ENCODE peak calls at places on chromosomes 16 and 17, in nine cellular contexts. L, C, B, U, M, R, F, I and O are unnamed samples.

GRCh38 chr17:54899721-54900456 is 763 bp upstream of the TOM1L1 start:
- DNase-seq in L (no peak), C (no peak), B (no peak), U (no peak), M (no peak), R (no peak), F (no peak), I (peak; percentile 20), O (no peak)

GRCh38 chr16:27083861-27084261 is 17.1 kb downstream of the C16orf82 start:
- DNase-seq in L (no peak), C (no peak), B (no peak), U (no peak), M (no peak), R (no peak), F (no peak), I (no peak), O (no peak)

GRCh38 chr17:55451203-55451641 is 29.6 kb upstream of the MMD start:
- DNase-seq in L (no peak), C (no peak), B (no peak), U (peak; percentile 60), M (no peak), R (no peak), F (no peak), I (no peak), O (no peak)

GRCh38 chr17:7613769-7614421 is 802 bp downstream of the FXR2 start:
- DNase-seq in L (no peak), C (no peak), B (peak; percentile 1), U (peak; percentile 16), M (no peak), R (no peak), F (no peak), I (no peak), O (no peak)

GRCh38 chr17:35368086-35368824 is 5.2 kb downstream of the SLFN11 start:
- DNase-seq in L (peak; percentile 82), C (no peak), B (peak; percentile 21), U (no peak), M (no peak), R (peak; percentile 31), F (no peak), I (peak; percentile 23), O (no peak)

GRCh38 chr17:74361613-74362391 is at the start of gene BTBD17:
- DNase-seq in L (peak; percentile 15), C (no peak), B (no peak), U (no peak), M (no peak), R (peak; percentile 19), F (no peak), I (peak; percentile 69), O (peak; percentile 62)

GRCh38 chr16:28494141-28494851 is at the start of gene APOBR:
- DNase-seq in L (peak; percentile 99), C (peak; percentile 72), B (peak; percentile 93), U (no peak), M (peak; percentile 73), R (peak; percentile 92), F (no peak), I (peak; percentile 78), O (no peak)

GRCh38 chr17:36144981-36145729 is 31.3 kb downstream of the TBC1D3B start:
- DNase-seq in L (no peak), C (no peak), B (no peak), U (no peak), M (no peak), R (no peak), F (no peak), I (no peak), O (no peak)

GRCh38 chr16:49061315-49061714 is 220.3 kb downstream of the CBLN1 start:
- DNase-seq in L (no peak), C (no peak), B (no peak), U (no peak), M (no peak), R (no peak), F (no peak), I (no peak), O (no peak)

GRCh38 chr17:82528484-82529265 is 9.1 kb downstream of the FOXK2 start:
- DNase-seq in L (no peak), C (no peak), B (no peak), U (peak; percentile 33), M (no peak), R (peak; percentile 18), F (no peak), I (peak; percentile 67), O (peak; percentile 51)

GRCh38 chr16:23408242-23409201 is 44.5 kb downstream of the COG7 start:
- DNase-seq in L (peak; percentile 22), C (no peak), B (no peak), U (peak; percentile 42), M (no peak), R (no peak), F (peak; percentile 26), I (peak; percentile 83), O (no peak)

GRCh38 chr16:30482366-30482765 is 9.8 kb downstream of the ITGAL start:
- DNase-seq in L (peak; percentile 48), C (no peak), B (no peak), U (no peak), M (no peak), R (no peak), F (no peak), I (no peak), O (no peak)

GRCh38 chr17:18996458-18996857 is 8.1 kb downstream of the FAM83G start:
- DNase-seq in L (no peak), C (no peak), B (no peak), U (no peak), M (no peak), R (no peak), F (no peak), I (no peak), O (no peak)

GRCh38 chr17:2337152-2337810 is at the start of gene SGSM2:
- DNase-seq in L (peak; percentile 83), C (peak; percentile 51), B (peak; percentile 1), U (no peak), M (no peak), R (peak; percentile 65), F (no peak), I (peak; percentile 63), O (peak; percentile 72)

GRCh38 chr17:44556114-44556853 is 1.0 kb upstream of the FZD2 start:
- DNase-seq in L (peak; percentile 35), C (no peak), B (no peak), U (no peak), M (no peak), R (peak; percentile 19), F (no peak), I (peak; percentile 47), O (no peak)

GRCh38 chr17:385195-385835 is 32.7 kb upstream of the RPH3AL start:
- DNase-seq in L (peak; percentile 17), C (no peak), B (no peak), U (no peak), M (no peak), R (no peak), F (no peak), I (peak; percentile 50), O (peak; percentile 76)

GRCh38 chr17:20009052-20009301 is 182 bp upstream of the SPECC1 start:
- DNase-seq in L (no peak), C (no peak), B (peak; percentile 13), U (no peak), M (no peak), R (no peak), F (no peak), I (no peak), O (no peak)

GRCh38 chr17:81429813-81430510 is 34.7 kb downstream of the BAHCC1 start:
- DNase-seq in L (no peak), C (no peak), B (no peak), U (no peak), M (no peak), R (no peak), F (no peak), I (no peak), O (no peak)

GRCh38 chr16:20747030-20747816 is 5.6 kb upstream of the THUMPD1 start:
- DNase-seq in L (no peak), C (no peak), B (no peak), U (no peak), M (no peak), R (no peak), F (no peak), I (no peak), O (no peak)

GRCh38 chr17:58326609-58327341 is 1.8 kb downstream of the TSPOAP1 start:
- DNase-seq in L (peak; percentile 35), C (peak; percentile 26), B (no peak), U (no peak), M (no peak), R (no peak), F (no peak), I (no peak), O (no peak)

GRCh38 chr16:31350275-31351005 is 4.5 kb upstream of the ITGAX start:
- DNase-seq in L (peak; percentile 30), C (no peak), B (no peak), U (no peak), M (no peak), R (no peak), F (no peak), I (no peak), O (no peak)

GRCh38 chr17:43831633-43832032 is 1.3 kb downstream of the MPP3 start:
- DNase-seq in L (no peak), C (no peak), B (no peak), U (no peak), M (no peak), R (no peak), F (no peak), I (no peak), O (no peak)

GRCh38 chr17:725746-726145 is 6.7 kb upstream of the TLCD3A start:
- DNase-seq in L (no peak), C (no peak), B (no peak), U (no peak), M (no peak), R (no peak), F (no peak), I (no peak), O (no peak)

GRCh38 chr16:68382296-68382718 is 66.0 kb downstream of the SMPD3 start:
- DNase-seq in L (peak; percentile 57), C (no peak), B (no peak), U (no peak), M (no peak), R (no peak), F (no peak), I (peak; percentile 85), O (no peak)

GRCh38 chr17:40695874-40696472 is 7.6 kb downstream of the KRT24 start:
- DNase-seq in L (no peak), C (no peak), B (no peak), U (no peak), M (no peak), R (no peak), F (no peak), I (no peak), O (no peak)

GRCh38 chr16:59296888-59297287 is 562.8 kb upstream of the GOT2 start:
- DNase-seq in L (no peak), C (no peak), B (no peak), U (no peak), M (no peak), R (no peak), F (no peak), I (no peak), O (no peak)

GRCh38 chr17:80358131-80358530 is 56.8 kb upstream of the ENDOV start:
- DNase-seq in L (no peak), C (no peak), B (no peak), U (no peak), M (no peak), R (no peak), F (no peak), I (no peak), O (no peak)

GRCh38 chr17:76612977-76613851 is 27.6 kb upstream of the ST6GALNAC2 start:
- DNase-seq in L (no peak), C (no peak), B (no peak), U (no peak), M (no peak), R (no peak), F (no peak), I (no peak), O (no peak)

GRCh38 chr17:63658366-63658765 is 36.1 kb downstream of the MAP3K3 start:
- DNase-seq in L (no peak), C (no peak), B (no peak), U (no peak), M (no peak), R (no peak), F (no peak), I (no peak), O (no peak)

GRCh38 chr17:50331085-50331791 is 14.7 kb upstream of the XYLT2 start:
- DNase-seq in L (no peak), C (no peak), B (no peak), U (peak; percentile 64), M (no peak), R (no peak), F (peak; percentile 92), I (no peak), O (no peak)

GRCh38 chr16:64174327-64174726 is 947.5 kb downstream of the CDH11 start:
- DNase-seq in L (no peak), C (no peak), B (no peak), U (no peak), M (no peak), R (no peak), F (no peak), I (no peak), O (no peak)